ENCODE peak calls at places on chromosomes 13 and 19, in four cellular contexts. One of them, this sample, is unnamed.

GRCh38 chr19:46746281-46746965 is at the start of gene STRN4:
- DNase-seq in HCEC 1CT: peak; percentile 44
- DNase-seq in Ammon's horn: peak; percentile 40
- DNase-seq in activated T-cell treated with anti-CD3 and anti-CD28 coated beads, Interleukin-2, amount 50 U/mL, for 72 hours: peak; percentile 62
- DNase-seq in this sample: peak; percentile 31

GRCh38 chr19:13091400-13092161 is 11.1 kb downstream of the LYL1 start:
- DNase-seq in activated T-cell treated with anti-CD3 and anti-CD28 coated beads, Interleukin-2, amount 50 U/mL, for 72 hours: no peak
- DNase-seq in Ammon's horn: peak; percentile 89
- DNase-seq in HCEC 1CT: no peak
- DNase-seq in this sample: no peak

GRCh38 chr19:46239193-46239767 is 9.7 kb downstream of the IGFL1 start:
- DNase-seq in activated T-cell treated with anti-CD3 and anti-CD28 coated beads, Interleukin-2, amount 50 U/mL, for 72 hours: no peak
- DNase-seq in HCEC 1CT: no peak
- DNase-seq in Ammon's horn: no peak
- DNase-seq in this sample: no peak

GRCh38 chr19:3692141-3693029 is 7.9 kb downstream of the PIP5K1C start:
- DNase-seq in HCEC 1CT: no peak
- DNase-seq in activated T-cell treated with anti-CD3 and anti-CD28 coated beads, Interleukin-2, amount 50 U/mL, for 72 hours: peak; percentile 66
- DNase-seq in Ammon's horn: no peak
- DNase-seq in this sample: peak; percentile 51

GRCh38 chr19:38434549-38435051 is 1.1 kb downstream of the RYR1 start:
- DNase-seq in HCEC 1CT: no peak
- DNase-seq in Ammon's horn: peak; percentile 40
- DNase-seq in activated T-cell treated with anti-CD3 and anti-CD28 coated beads, Interleukin-2, amount 50 U/mL, for 72 hours: no peak
- DNase-seq in this sample: no peak

GRCh38 chr19:38617764-38618589 is at the start of gene MAP4K1:
- DNase-seq in Ammon's horn: peak; percentile 49
- DNase-seq in HCEC 1CT: no peak
- DNase-seq in activated T-cell treated with anti-CD3 and anti-CD28 coated beads, Interleukin-2, amount 50 U/mL, for 72 hours: peak; percentile 78
- DNase-seq in this sample: peak; percentile 76

GRCh38 chr19:55149078-55150003 is at the start of gene TNNT1:
- DNase-seq in Ammon's horn: no peak
- DNase-seq in HCEC 1CT: no peak
- DNase-seq in activated T-cell treated with anti-CD3 and anti-CD28 coated beads, Interleukin-2, amount 50 U/mL, for 72 hours: no peak
- DNase-seq in this sample: no peak

GRCh38 chr13:37561031-37561430 is 37.5 kb downstream of the POSTN start:
- DNase-seq in activated T-cell treated with anti-CD3 and anti-CD28 coated beads, Interleukin-2, amount 50 U/mL, for 72 hours: no peak
- DNase-seq in HCEC 1CT: no peak
- DNase-seq in Ammon's horn: no peak
- DNase-seq in this sample: no peak

GRCh38 chr13:46530084-46530935 is 22.7 kb upstream of the LRCH1 start:
- DNase-seq in activated T-cell treated with anti-CD3 and anti-CD28 coated beads, Interleukin-2, amount 50 U/mL, for 72 hours: no peak
- DNase-seq in Ammon's horn: no peak
- DNase-seq in HCEC 1CT: peak; percentile 57
- DNase-seq in this sample: no peak

GRCh38 chr13:110869805-110870706 is 44.8 kb downstream of the ANKRD10 start:
- DNase-seq in HCEC 1CT: peak; percentile 100
- DNase-seq in Ammon's horn: peak; percentile 57
- DNase-seq in activated T-cell treated with anti-CD3 and anti-CD28 coated beads, Interleukin-2, amount 50 U/mL, for 72 hours: peak; percentile 32
- DNase-seq in this sample: no peak

GRCh38 chr19:41352609-41353465 is 885 bp downstream of the TGFB1 start:
- DNase-seq in HCEC 1CT: peak; percentile 58
- DNase-seq in Ammon's horn: no peak
- DNase-seq in activated T-cell treated with anti-CD3 and anti-CD28 coated beads, Interleukin-2, amount 50 U/mL, for 72 hours: peak; percentile 87
- DNase-seq in this sample: peak; percentile 88

GRCh38 chr13:29859971-29860370 is 9.6 kb upstream of the UBL3 start:
- DNase-seq in activated T-cell treated with anti-CD3 and anti-CD28 coated beads, Interleukin-2, amount 50 U/mL, for 72 hours: peak; percentile 29
- DNase-seq in HCEC 1CT: peak; percentile 90
- DNase-seq in Ammon's horn: no peak
- DNase-seq in this sample: no peak

GRCh38 chr13:32537580-32538233 is 888 bp downstream of the N4BP2L2 start:
- DNase-seq in Ammon's horn: peak; percentile 4
- DNase-seq in HCEC 1CT: no peak
- DNase-seq in activated T-cell treated with anti-CD3 and anti-CD28 coated beads, Interleukin-2, amount 50 U/mL, for 72 hours: peak; percentile 59
- DNase-seq in this sample: no peak

GRCh38 chr19:58544591-58545285 is 874 bp downstream of the TRIM28 start:
- DNase-seq in activated T-cell treated with anti-CD3 and anti-CD28 coated beads, Interleukin-2, amount 50 U/mL, for 72 hours: peak; percentile 84
- DNase-seq in Ammon's horn: no peak
- DNase-seq in HCEC 1CT: peak; percentile 39
- DNase-seq in this sample: no peak

GRCh38 chr13:43377149-43377548 is 353.8 kb downstream of the DNAJC15 start:
- DNase-seq in activated T-cell treated with anti-CD3 and anti-CD28 coated beads, Interleukin-2, amount 50 U/mL, for 72 hours: no peak
- DNase-seq in Ammon's horn: no peak
- DNase-seq in HCEC 1CT: no peak
- DNase-seq in this sample: no peak

GRCh38 chr13:40272776-40273139 is 393.7 kb downstream of the FOXO1 start:
- DNase-seq in HCEC 1CT: no peak
- DNase-seq in Ammon's horn: no peak
- DNase-seq in activated T-cell treated with anti-CD3 and anti-CD28 coated beads, Interleukin-2, amount 50 U/mL, for 72 hours: no peak
- DNase-seq in this sample: no peak

GRCh38 chr19:1041835-1042685 is 2.2 kb downstream of the ABCA7 start:
- DNase-seq in activated T-cell treated with anti-CD3 and anti-CD28 coated beads, Interleukin-2, amount 50 U/mL, for 72 hours: no peak
- DNase-seq in Ammon's horn: no peak
- DNase-seq in HCEC 1CT: no peak
- DNase-seq in this sample: no peak

GRCh38 chr13:71274923-71275593 is 591.9 kb downstream of the DACH1 start:
- DNase-seq in Ammon's horn: no peak
- DNase-seq in activated T-cell treated with anti-CD3 and anti-CD28 coated beads, Interleukin-2, amount 50 U/mL, for 72 hours: no peak
- DNase-seq in HCEC 1CT: no peak
- DNase-seq in this sample: no peak

GRCh38 chr19:49863935-49864320 is 3.4 kb downstream of the PNKP start:
- DNase-seq in HCEC 1CT: no peak
- DNase-seq in Ammon's horn: no peak
- DNase-seq in activated T-cell treated with anti-CD3 and anti-CD28 coated beads, Interleukin-2, amount 50 U/mL, for 72 hours: no peak
- DNase-seq in this sample: no peak

GRCh38 chr13:44273991-44274810 is 99.4 kb upstream of the SERP2 start:
- DNase-seq in Ammon's horn: peak; percentile 37
- DNase-seq in activated T-cell treated with anti-CD3 and anti-CD28 coated beads, Interleukin-2, amount 50 U/mL, for 72 hours: peak; percentile 19
- DNase-seq in HCEC 1CT: peak; percentile 66
- DNase-seq in this sample: peak; percentile 30